ENCODE peak calls at places on chromosomes 16 and 17, in five cellular contexts. D is NCI-H1105, C is GM23248, H is right atrium auricular region, P is A673. B is an unnamed sample.

GRCh38 chr16:85935391-85935956 is 36.5 kb downstream of the IRF8 start:
- DNase-seq in D (no peak), C (no peak), H (no peak), P (no peak), B (no peak)

GRCh38 chr17:42097691-42098661 is at the start of gene ZNF385C:
- DNase-seq in D (peak), C (no peak), H (no peak), P (no peak), B (no peak)

GRCh38 chr16:9820481-9821246 is 361.6 kb downstream of the GRIN2A start:
- DNase-seq in D (no peak), C (no peak), H (no peak), P (no peak), B (no peak)

GRCh38 chr17:61461967-61462733 is 9.9 kb downstream of the TBX4 start:
- DNase-seq in D (no peak), C (peak), H (no peak), P (no peak), B (no peak)

GRCh38 chr16:8641671-8642070 is 20.2 kb downstream of the METTL22 start:
- DNase-seq in D (no peak), C (no peak), H (no peak), P (no peak), B (peak)

GRCh38 chr16:84462296-84463210 is 41.9 kb downstream of the MEAK7 start:
- DNase-seq in D (no peak), C (peak), H (no peak), P (no peak), B (no peak)

GRCh38 chr16:3095869-3096268 is 3.2 kb downstream of the ZSCAN10 start:
- DNase-seq in D (no peak), C (peak), H (no peak), P (peak), B (no peak)

GRCh38 chr17:56593741-56594527 is 435 bp downstream of the NOG start:
- DNase-seq in D (peak), C (peak), H (no peak), P (peak), B (peak)

GRCh38 chr16:87178977-87179376 is 138.2 kb downstream of the C16orf95 start:
- DNase-seq in D (no peak), C (peak), H (no peak), P (no peak), B (no peak)

GRCh38 chr16:31397701-31398100 is 4.6 kb downstream of the ITGAD start:
- DNase-seq in D (no peak), C (no peak), H (no peak), P (no peak), B (no peak)

GRCh38 chr17:47697948-47698711 is 4.2 kb downstream of the TBKBP1 start:
- DNase-seq in D (no peak), C (no peak), H (no peak), P (no peak), B (no peak)

GRCh38 chr16:14309001-14309886 is 238.1 kb downstream of the MRTFB start:
- DNase-seq in D (no peak), C (peak), H (no peak), P (no peak), B (no peak)

GRCh38 chr17:78431692-78431958 is 53.2 kb downstream of the PGS1 start:
- DNase-seq in D (no peak), C (no peak), H (no peak), P (no peak), B (no peak)

GRCh38 chr17:14926526-14927122 is 338.5 kb downstream of the PMP22 start:
- DNase-seq in D (peak), C (peak), H (no peak), P (peak), B (no peak)

GRCh38 chr16:22262460-22262859 is 34.7 kb upstream of the POLR3E start:
- DNase-seq in D (no peak), C (peak), H (no peak), P (no peak), B (no peak)

GRCh38 chr17:31269178-31269577 is 27.9 kb downstream of the OMG start:
- DNase-seq in D (no peak), C (peak), H (no peak), P (no peak), B (no peak)